ENCODE peak calls at places on chromosome 19, in nine cellular contexts. E, B, H, F, P, Q, O, V and R are unnamed samples.

GRCh38 chr19:13097331-13098258 is 5.1 kb downstream of the LYL1 start:
- DNase-seq in V (no peak), E (peak), H (no peak), B (peak), Q (no peak), P (peak), F (peak), O (no peak), R (peak)

GRCh38 chr19:38513762-38514167 is 80.3 kb downstream of the RYR1 start:
- DNase-seq in H (no peak), O (no peak), Q (no peak), F (no peak), E (no peak), V (no peak), B (no peak), P (no peak), R (no peak)

GRCh38 chr19:5719274-5719960 is 529 bp downstream of the LONP1 start:
- DNase-seq in F (no peak), P (peak), O (peak), Q (no peak), B (no peak), V (no peak), E (no peak), H (no peak), R (no peak)

GRCh38 chr19:32570081-32570785 is 10.8 kb upstream of the PDCD5 start:
- DNase-seq in H (peak), Q (peak), E (peak), V (peak), O (peak), B (peak), P (no peak), F (peak), R (no peak)

GRCh38 chr19:4388171-4389063 is 11.9 kb downstream of the SH3GL1 start:
- DNase-seq in P (no peak), Q (no peak), V (no peak), F (no peak), B (no peak), H (peak), E (peak), O (no peak), R (no peak)

GRCh38 chr19:40611096-40611495 is 9.9 kb downstream of the LTBP4 start:
- DNase-seq in Q (no peak), P (no peak), B (no peak), V (no peak), F (no peak), H (no peak), O (no peak), E (no peak), R (peak)

GRCh38 chr19:7799640-7800355 is 30.2 kb upstream of the EVI5L start:
- DNase-seq in O (peak), E (peak), H (no peak), B (peak), P (peak), V (peak), Q (peak), F (peak), R (peak)

GRCh38 chr19:38389101-38389925 is 816 bp downstream of the SPRED3 start:
- DNase-seq in V (peak), E (no peak), P (peak), F (peak), Q (no peak), H (no peak), B (no peak), O (peak), R (no peak)

GRCh38 chr19:51749979-51750378 is 1.7 kb downstream of the FPR1 start:
- DNase-seq in F (no peak), O (no peak), V (peak), P (no peak), H (no peak), B (no peak), Q (no peak), E (no peak), R (no peak)

GRCh38 chr19:48806518-48806817 is 4.4 kb downstream of the BCAT2 start:
- DNase-seq in V (no peak), H (peak), Q (no peak), E (peak), P (no peak), O (peak), F (peak), B (peak), R (no peak)

GRCh38 chr19:33373701-33374405 is at the start of gene CEBPG:
- DNase-seq in H (peak), Q (peak), P (peak), V (peak), F (peak), B (peak), E (no peak), O (peak), R (no peak)

GRCh38 chr19:45154064-45154827 is 6.5 kb downstream of the NKPD1 start:
- DNase-seq in Q (no peak), V (peak), H (no peak), O (no peak), P (no peak), E (no peak), B (no peak), F (no peak), R (no peak)

GRCh38 chr19:52651956-52652355 is 13.8 kb upstream of the ZNF83 start:
- DNase-seq in P (no peak), H (no peak), B (no peak), Q (no peak), E (no peak), F (no peak), O (no peak), V (no peak), R (no peak)

GRCh38 chr19:1063030-1063908 is 3.7 kb upstream of the ARHGAP45 start:
- DNase-seq in O (no peak), H (peak), B (no peak), F (no peak), E (no peak), P (no peak), Q (no peak), V (peak), R (no peak)

GRCh38 chr19:5948697-5949564 is 29.0 kb downstream of the RANBP3 start:
- DNase-seq in P (no peak), B (no peak), V (no peak), Q (no peak), O (no peak), H (no peak), E (no peak), F (no peak), R (no peak)

GRCh38 chr19:16104722-16105121 is 7.0 kb upstream of the RAB8A start:
- DNase-seq in Q (no peak), P (no peak), H (no peak), V (peak), O (no peak), E (no peak), B (no peak), F (peak), R (no peak)

GRCh38 chr19:55437410-55437809 is 5.7 kb downstream of the SHISA7 start:
- DNase-seq in H (peak), E (no peak), B (no peak), Q (no peak), V (peak), O (no peak), F (peak), P (no peak), R (no peak)